ENCODE peak calls at places on chromosomes 5 and 9, in four cellular contexts. One of them, this sample, is unnamed.

GRCh38 chr5:170792878-170793277 is 9.4 kb downstream of the GABRP start:
- DNase-seq in stimulated activated CD4-positive, alpha-beta T cell treated with anti-CD3 and anti-CD28 coated beads, Interleukin-1b, Interleukin-23, amount 100 ng/mL, for 4 hours: no peak
- DNase-seq in left cardiac atrium: no peak
- DNase-seq in activated T-helper 1 cell treated with anti-CD3 and anti-CD28 coated beads, Interleukin-2, amount 50 U/mL, for 16 hours: no peak
- DNase-seq in this sample: no peak

GRCh38 chr5:107979272-107979671 is 308.5 kb upstream of the EFNA5 start:
- DNase-seq in stimulated activated CD4-positive, alpha-beta T cell treated with anti-CD3 and anti-CD28 coated beads, Interleukin-1b, Interleukin-23, amount 100 ng/mL, for 4 hours: no peak
- DNase-seq in left cardiac atrium: no peak
- DNase-seq in activated T-helper 1 cell treated with anti-CD3 and anti-CD28 coated beads, Interleukin-2, amount 50 U/mL, for 16 hours: no peak
- DNase-seq in this sample: no peak

GRCh38 chr5:59673438-59674058 is 220.0 kb downstream of the PDE4D start:
- DNase-seq in stimulated activated CD4-positive, alpha-beta T cell treated with anti-CD3 and anti-CD28 coated beads, Interleukin-1b, Interleukin-23, amount 100 ng/mL, for 4 hours: no peak
- DNase-seq in left cardiac atrium: no peak
- DNase-seq in activated T-helper 1 cell treated with anti-CD3 and anti-CD28 coated beads, Interleukin-2, amount 50 U/mL, for 16 hours: no peak
- DNase-seq in this sample: no peak

GRCh38 chr9:77464591-77465125 is 183.5 kb downstream of the GNA14 start:
- DNase-seq in stimulated activated CD4-positive, alpha-beta T cell treated with anti-CD3 and anti-CD28 coated beads, Interleukin-1b, Interleukin-23, amount 100 ng/mL, for 4 hours: no peak
- DNase-seq in left cardiac atrium: no peak
- DNase-seq in activated T-helper 1 cell treated with anti-CD3 and anti-CD28 coated beads, Interleukin-2, amount 50 U/mL, for 16 hours: no peak
- DNase-seq in this sample: no peak

GRCh38 chr9:121133104-121133816 is 58.5 kb downstream of the CNTRL start:
- DNase-seq in stimulated activated CD4-positive, alpha-beta T cell treated with anti-CD3 and anti-CD28 coated beads, Interleukin-1b, Interleukin-23, amount 100 ng/mL, for 4 hours: peak
- DNase-seq in left cardiac atrium: peak
- DNase-seq in activated T-helper 1 cell treated with anti-CD3 and anti-CD28 coated beads, Interleukin-2, amount 50 U/mL, for 16 hours: peak
- DNase-seq in this sample: no peak

GRCh38 chr5:72281430-72281763 is 38.6 kb downstream of the MRPS27 start:
- DNase-seq in stimulated activated CD4-positive, alpha-beta T cell treated with anti-CD3 and anti-CD28 coated beads, Interleukin-1b, Interleukin-23, amount 100 ng/mL, for 4 hours: no peak
- DNase-seq in left cardiac atrium: no peak
- DNase-seq in activated T-helper 1 cell treated with anti-CD3 and anti-CD28 coated beads, Interleukin-2, amount 50 U/mL, for 16 hours: no peak
- DNase-seq in this sample: no peak

GRCh38 chr9:2159521-2160417 is 144.6 kb downstream of the SMARCA2 start:
- DNase-seq in stimulated activated CD4-positive, alpha-beta T cell treated with anti-CD3 and anti-CD28 coated beads, Interleukin-1b, Interleukin-23, amount 100 ng/mL, for 4 hours: no peak
- DNase-seq in left cardiac atrium: no peak
- DNase-seq in activated T-helper 1 cell treated with anti-CD3 and anti-CD28 coated beads, Interleukin-2, amount 50 U/mL, for 16 hours: no peak
- DNase-seq in this sample: no peak

GRCh38 chr5:133902521-133903118 is 65.8 kb downstream of the C5orf15 start:
- DNase-seq in stimulated activated CD4-positive, alpha-beta T cell treated with anti-CD3 and anti-CD28 coated beads, Interleukin-1b, Interleukin-23, amount 100 ng/mL, for 4 hours: no peak
- DNase-seq in left cardiac atrium: no peak
- DNase-seq in activated T-helper 1 cell treated with anti-CD3 and anti-CD28 coated beads, Interleukin-2, amount 50 U/mL, for 16 hours: no peak
- DNase-seq in this sample: no peak

GRCh38 chr5:79122963-79123362 is 11.4 kb downstream of the BHMT start:
- DNase-seq in stimulated activated CD4-positive, alpha-beta T cell treated with anti-CD3 and anti-CD28 coated beads, Interleukin-1b, Interleukin-23, amount 100 ng/mL, for 4 hours: no peak
- DNase-seq in left cardiac atrium: no peak
- DNase-seq in activated T-helper 1 cell treated with anti-CD3 and anti-CD28 coated beads, Interleukin-2, amount 50 U/mL, for 16 hours: no peak
- DNase-seq in this sample: no peak

GRCh38 chr9:97831843-97832636 is 21.0 kb upstream of the FOXE1 start:
- DNase-seq in stimulated activated CD4-positive, alpha-beta T cell treated with anti-CD3 and anti-CD28 coated beads, Interleukin-1b, Interleukin-23, amount 100 ng/mL, for 4 hours: no peak
- DNase-seq in left cardiac atrium: no peak
- DNase-seq in activated T-helper 1 cell treated with anti-CD3 and anti-CD28 coated beads, Interleukin-2, amount 50 U/mL, for 16 hours: no peak
- DNase-seq in this sample: no peak

GRCh38 chr5:442335-443238 is at the start of gene EXOC3:
- DNase-seq in stimulated activated CD4-positive, alpha-beta T cell treated with anti-CD3 and anti-CD28 coated beads, Interleukin-1b, Interleukin-23, amount 100 ng/mL, for 4 hours: peak
- DNase-seq in left cardiac atrium: peak
- DNase-seq in activated T-helper 1 cell treated with anti-CD3 and anti-CD28 coated beads, Interleukin-2, amount 50 U/mL, for 16 hours: peak
- DNase-seq in this sample: no peak

GRCh38 chr9:127548352-127548878 is 63.7 kb upstream of the STXBP1 start:
- DNase-seq in stimulated activated CD4-positive, alpha-beta T cell treated with anti-CD3 and anti-CD28 coated beads, Interleukin-1b, Interleukin-23, amount 100 ng/mL, for 4 hours: no peak
- DNase-seq in left cardiac atrium: no peak
- DNase-seq in activated T-helper 1 cell treated with anti-CD3 and anti-CD28 coated beads, Interleukin-2, amount 50 U/mL, for 16 hours: no peak
- DNase-seq in this sample: no peak

GRCh38 chr5:64831996-64832395 is 63.3 kb downstream of the CWC27 start:
- DNase-seq in stimulated activated CD4-positive, alpha-beta T cell treated with anti-CD3 and anti-CD28 coated beads, Interleukin-1b, Interleukin-23, amount 100 ng/mL, for 4 hours: no peak
- DNase-seq in left cardiac atrium: no peak
- DNase-seq in activated T-helper 1 cell treated with anti-CD3 and anti-CD28 coated beads, Interleukin-2, amount 50 U/mL, for 16 hours: no peak
- DNase-seq in this sample: no peak

GRCh38 chr9:83296123-83296522 is 233.2 kb upstream of the RASEF start:
- DNase-seq in stimulated activated CD4-positive, alpha-beta T cell treated with anti-CD3 and anti-CD28 coated beads, Interleukin-1b, Interleukin-23, amount 100 ng/mL, for 4 hours: no peak
- DNase-seq in left cardiac atrium: no peak
- DNase-seq in activated T-helper 1 cell treated with anti-CD3 and anti-CD28 coated beads, Interleukin-2, amount 50 U/mL, for 16 hours: no peak
- DNase-seq in this sample: no peak

GRCh38 chr9:13502503-13502902 is 223.0 kb upstream of the MPDZ start:
- DNase-seq in stimulated activated CD4-positive, alpha-beta T cell treated with anti-CD3 and anti-CD28 coated beads, Interleukin-1b, Interleukin-23, amount 100 ng/mL, for 4 hours: no peak
- DNase-seq in left cardiac atrium: no peak
- DNase-seq in activated T-helper 1 cell treated with anti-CD3 and anti-CD28 coated beads, Interleukin-2, amount 50 U/mL, for 16 hours: no peak
- DNase-seq in this sample: no peak

GRCh38 chr9:90303653-90304052 is 339.0 kb downstream of the DIRAS2 start:
- DNase-seq in stimulated activated CD4-positive, alpha-beta T cell treated with anti-CD3 and anti-CD28 coated beads, Interleukin-1b, Interleukin-23, amount 100 ng/mL, for 4 hours: no peak
- DNase-seq in left cardiac atrium: no peak
- DNase-seq in activated T-helper 1 cell treated with anti-CD3 and anti-CD28 coated beads, Interleukin-2, amount 50 U/mL, for 16 hours: no peak
- DNase-seq in this sample: no peak

GRCh38 chr9:137405677-137406081 is 17.3 kb downstream of the EXD3 start:
- DNase-seq in stimulated activated CD4-positive, alpha-beta T cell treated with anti-CD3 and anti-CD28 coated beads, Interleukin-1b, Interleukin-23, amount 100 ng/mL, for 4 hours: no peak
- DNase-seq in left cardiac atrium: no peak
- DNase-seq in activated T-helper 1 cell treated with anti-CD3 and anti-CD28 coated beads, Interleukin-2, amount 50 U/mL, for 16 hours: no peak
- DNase-seq in this sample: no peak

GRCh38 chr5:13930721-13931246 is 13.7 kb downstream of the DNAH5 start:
- DNase-seq in stimulated activated CD4-positive, alpha-beta T cell treated with anti-CD3 and anti-CD28 coated beads, Interleukin-1b, Interleukin-23, amount 100 ng/mL, for 4 hours: no peak
- DNase-seq in left cardiac atrium: no peak
- DNase-seq in activated T-helper 1 cell treated with anti-CD3 and anti-CD28 coated beads, Interleukin-2, amount 50 U/mL, for 16 hours: no peak
- DNase-seq in this sample: no peak

GRCh38 chr5:136249678-136250266 is 56.8 kb upstream of the SMIM32 start:
- DNase-seq in stimulated activated CD4-positive, alpha-beta T cell treated with anti-CD3 and anti-CD28 coated beads, Interleukin-1b, Interleukin-23, amount 100 ng/mL, for 4 hours: no peak
- DNase-seq in left cardiac atrium: peak
- DNase-seq in activated T-helper 1 cell treated with anti-CD3 and anti-CD28 coated beads, Interleukin-2, amount 50 U/mL, for 16 hours: no peak
- DNase-seq in this sample: peak

GRCh38 chr5:32109236-32109635 is 64.9 kb downstream of the GOLPH3 start:
- DNase-seq in stimulated activated CD4-positive, alpha-beta T cell treated with anti-CD3 and anti-CD28 coated beads, Interleukin-1b, Interleukin-23, amount 100 ng/mL, for 4 hours: no peak
- DNase-seq in left cardiac atrium: no peak
- DNase-seq in activated T-helper 1 cell treated with anti-CD3 and anti-CD28 coated beads, Interleukin-2, amount 50 U/mL, for 16 hours: no peak
- DNase-seq in this sample: no peak

GRCh38 chr5:143041972-143042770 is 272.0 kb downstream of the ARHGAP26 start:
- DNase-seq in stimulated activated CD4-positive, alpha-beta T cell treated with anti-CD3 and anti-CD28 coated beads, Interleukin-1b, Interleukin-23, amount 100 ng/mL, for 4 hours: no peak
- DNase-seq in left cardiac atrium: no peak
- DNase-seq in activated T-helper 1 cell treated with anti-CD3 and anti-CD28 coated beads, Interleukin-2, amount 50 U/mL, for 16 hours: no peak
- DNase-seq in this sample: no peak

GRCh38 chr9:99635032-99635431 is 186.7 kb upstream of the NR4A3 start:
- DNase-seq in stimulated activated CD4-positive, alpha-beta T cell treated with anti-CD3 and anti-CD28 coated beads, Interleukin-1b, Interleukin-23, amount 100 ng/mL, for 4 hours: no peak
- DNase-seq in left cardiac atrium: no peak
- DNase-seq in activated T-helper 1 cell treated with anti-CD3 and anti-CD28 coated beads, Interleukin-2, amount 50 U/mL, for 16 hours: no peak
- DNase-seq in this sample: no peak

GRCh38 chr9:38035873-38036272 is 33.2 kb downstream of the SHB start:
- DNase-seq in stimulated activated CD4-positive, alpha-beta T cell treated with anti-CD3 and anti-CD28 coated beads, Interleukin-1b, Interleukin-23, amount 100 ng/mL, for 4 hours: no peak
- DNase-seq in left cardiac atrium: no peak
- DNase-seq in activated T-helper 1 cell treated with anti-CD3 and anti-CD28 coated beads, Interleukin-2, amount 50 U/mL, for 16 hours: no peak
- DNase-seq in this sample: no peak

GRCh38 chr9:22147818-22148573 is 138.9 kb upstream of the CDKN2B start:
- DNase-seq in stimulated activated CD4-positive, alpha-beta T cell treated with anti-CD3 and anti-CD28 coated beads, Interleukin-1b, Interleukin-23, amount 100 ng/mL, for 4 hours: peak
- DNase-seq in left cardiac atrium: no peak
- DNase-seq in activated T-helper 1 cell treated with anti-CD3 and anti-CD28 coated beads, Interleukin-2, amount 50 U/mL, for 16 hours: no peak
- DNase-seq in this sample: no peak

GRCh38 chr9:136304981-136305380 is 1.1 kb upstream of the CCDC187 start:
- DNase-seq in stimulated activated CD4-positive, alpha-beta T cell treated with anti-CD3 and anti-CD28 coated beads, Interleukin-1b, Interleukin-23, amount 100 ng/mL, for 4 hours: no peak
- DNase-seq in left cardiac atrium: no peak
- DNase-seq in activated T-helper 1 cell treated with anti-CD3 and anti-CD28 coated beads, Interleukin-2, amount 50 U/mL, for 16 hours: no peak
- DNase-seq in this sample: no peak

GRCh38 chr5:143871672-143872071 is 59.7 kb downstream of the HMHB1 start:
- DNase-seq in stimulated activated CD4-positive, alpha-beta T cell treated with anti-CD3 and anti-CD28 coated beads, Interleukin-1b, Interleukin-23, amount 100 ng/mL, for 4 hours: no peak
- DNase-seq in left cardiac atrium: no peak
- DNase-seq in activated T-helper 1 cell treated with anti-CD3 and anti-CD28 coated beads, Interleukin-2, amount 50 U/mL, for 16 hours: no peak
- DNase-seq in this sample: no peak

GRCh38 chr9:83992407-83992806 is 11.8 kb downstream of the RMI1 start:
- DNase-seq in stimulated activated CD4-positive, alpha-beta T cell treated with anti-CD3 and anti-CD28 coated beads, Interleukin-1b, Interleukin-23, amount 100 ng/mL, for 4 hours: no peak
- DNase-seq in left cardiac atrium: no peak
- DNase-seq in activated T-helper 1 cell treated with anti-CD3 and anti-CD28 coated beads, Interleukin-2, amount 50 U/mL, for 16 hours: no peak
- DNase-seq in this sample: no peak

GRCh38 chr9:75448281-75448680 is 360.0 kb downstream of the OSTF1 start:
- DNase-seq in stimulated activated CD4-positive, alpha-beta T cell treated with anti-CD3 and anti-CD28 coated beads, Interleukin-1b, Interleukin-23, amount 100 ng/mL, for 4 hours: no peak
- DNase-seq in left cardiac atrium: no peak
- DNase-seq in activated T-helper 1 cell treated with anti-CD3 and anti-CD28 coated beads, Interleukin-2, amount 50 U/mL, for 16 hours: no peak
- DNase-seq in this sample: no peak

GRCh38 chr5:78971998-78972397 is 13.1 kb downstream of the ARSB start:
- DNase-seq in stimulated activated CD4-positive, alpha-beta T cell treated with anti-CD3 and anti-CD28 coated beads, Interleukin-1b, Interleukin-23, amount 100 ng/mL, for 4 hours: no peak
- DNase-seq in left cardiac atrium: no peak
- DNase-seq in activated T-helper 1 cell treated with anti-CD3 and anti-CD28 coated beads, Interleukin-2, amount 50 U/mL, for 16 hours: no peak
- DNase-seq in this sample: no peak

GRCh38 chr9:38120961-38121360 is 51.9 kb upstream of the SHB start:
- DNase-seq in stimulated activated CD4-positive, alpha-beta T cell treated with anti-CD3 and anti-CD28 coated beads, Interleukin-1b, Interleukin-23, amount 100 ng/mL, for 4 hours: no peak
- DNase-seq in left cardiac atrium: no peak
- DNase-seq in activated T-helper 1 cell treated with anti-CD3 and anti-CD28 coated beads, Interleukin-2, amount 50 U/mL, for 16 hours: no peak
- DNase-seq in this sample: no peak

GRCh38 chr5:96565843-96566242 is 96.3 kb upstream of the CAST start:
- DNase-seq in stimulated activated CD4-positive, alpha-beta T cell treated with anti-CD3 and anti-CD28 coated beads, Interleukin-1b, Interleukin-23, amount 100 ng/mL, for 4 hours: no peak
- DNase-seq in left cardiac atrium: no peak
- DNase-seq in activated T-helper 1 cell treated with anti-CD3 and anti-CD28 coated beads, Interleukin-2, amount 50 U/mL, for 16 hours: no peak
- DNase-seq in this sample: no peak